ENCODE peak calls at places on chromosome 16, in six cellular contexts. X is HAP-1, U is lung, N is NCI-H2081, E is NCI-H774, P is neural crest cell. Y is an unnamed sample.
A peak's percentile ranks its signal among the peaks of the same experiment; 100 is the strongest.

GRCh38 chr16:58638148-58639036 is 8.8 kb upstream of the CNOT1 start:
- DNase-seq in X (no peak), U (no peak), N (no peak), E (no peak), P (no peak), Y (peak; percentile 26)

GRCh38 chr16:10558305-10558704 is 22.1 kb downstream of the EMP2 start:
- DNase-seq in X (no peak), U (no peak), N (no peak), E (no peak), P (no peak), Y (no peak)

GRCh38 chr16:67229906-67230808 is 3.2 kb downstream of the TMEM208 start:
- DNase-seq in X (no peak), U (no peak), N (no peak), E (no peak), P (no peak), Y (no peak)

GRCh38 chr16:4373909-4374742 is 2.5 kb downstream of the VASN start:
- DNase-seq in X (no peak), U (peak; percentile 70), N (no peak), E (no peak), P (no peak), Y (peak; percentile 68)

GRCh38 chr16:85494315-85494714 is 118.8 kb upstream of the GSE1 start:
- DNase-seq in X (no peak), U (no peak), N (no peak), E (no peak), P (no peak), Y (no peak)

GRCh38 chr16:69073181-69073669 is 32.2 kb upstream of the HAS3 start:
- DNase-seq in X (no peak), U (peak; percentile 29), N (no peak), E (no peak), P (no peak), Y (no peak)

GRCh38 chr16:57260294-57260929 is 15.4 kb downstream of the ARL2BP start:
- DNase-seq in X (peak; percentile 67), U (no peak), N (no peak), E (no peak), P (peak; percentile 33), Y (no peak)

GRCh38 chr16:12971216-12971615 is 69.8 kb downstream of the SHISA9 start:
- DNase-seq in X (no peak), U (no peak), N (no peak), E (no peak), P (no peak), Y (no peak)

GRCh38 chr16:4879049-4879448 is 31.8 kb downstream of the UBN1 start:
- DNase-seq in X (no peak), U (no peak), N (no peak), E (no peak), P (no peak), Y (no peak)